ENCODE peak calls at places on chromosomes 16 and 17, in eight cellular contexts. B is dorsolateral prefrontal cortex; I is stimulated activated CD8-positive, alpha-beta memory T cell treated with anti-CD3 and anti-CD28 coated beads, Interleukin-15, amount 100 ng/mL, for 24 hours; W is HFFc6; C is activated CD8-positive, alpha-beta memory T cell treated with anti-CD3 and anti-CD28 coated beads, Interleukin-2, amount 50 U/mL, for 48 hours; T is erythroblast; O is ureter; H is naive B cell. K is an unnamed sample.

GRCh38 chr17:82862191-82862590 is 22.4 kb upstream of the ZNF750 start:
- DNase-seq in B (no peak), I (no peak), W (no peak), C (no peak), T (no peak), O (no peak), H (no peak), K (no peak)

GRCh38 chr17:47698749-47699535 is 5.0 kb downstream of the TBKBP1 start:
- DNase-seq in B (peak; percentile 70), I (peak; percentile 87), W (peak; percentile 37), C (peak; percentile 98), T (peak; percentile 72), O (peak; percentile 70), H (peak; percentile 62), K (peak; percentile 64)

GRCh38 chr16:47026947-47027346 is 53.5 kb upstream of the DNAJA2 start:
- DNase-seq in B (no peak), I (no peak), W (no peak), C (no peak), T (no peak), O (no peak), H (no peak), K (no peak)

GRCh38 chr17:80254396-80255241 is 6.0 kb upstream of the RNF213 start:
- DNase-seq in B (no peak), I (no peak), W (peak; percentile 93), C (peak; percentile 76), T (peak; percentile 93), O (peak; percentile 82), H (no peak), K (peak; percentile 87)

GRCh38 chr17:37187262-37187661 is 188.5 kb upstream of the C17orf78 start:
- DNase-seq in B (no peak), I (no peak), W (peak; percentile 69), C (no peak), T (no peak), O (no peak), H (no peak), K (no peak)

GRCh38 chr17:76267051-76267576 is 2.0 kb downstream of the UBALD2 start:
- DNase-seq in B (no peak), I (no peak), W (no peak), C (no peak), T (no peak), O (no peak), H (no peak), K (no peak)

GRCh38 chr16:84836234-84836647 is 16.5 kb downstream of the CRISPLD2 start:
- DNase-seq in B (no peak), I (no peak), W (peak; percentile 100), C (no peak), T (no peak), O (peak; percentile 87), H (no peak), K (no peak)

GRCh38 chr16:813204-813915 is 12.8 kb upstream of the GNG13 start:
- DNase-seq in B (peak; percentile 68), I (no peak), W (peak; percentile 11), C (peak; percentile 85), T (peak; percentile 41), O (no peak), H (peak; percentile 24), K (no peak)

GRCh38 chr17:491086-492014 is 138.7 kb upstream of the RPH3AL start:
- DNase-seq in B (no peak), I (no peak), W (peak; percentile 59), C (peak; percentile 65), T (no peak), O (no peak), H (peak; percentile 45), K (no peak)

GRCh38 chr17:74639704-74640142 is 16.2 kb upstream of the CD300E start:
- DNase-seq in B (no peak), I (no peak), W (no peak), C (no peak), T (no peak), O (no peak), H (peak; percentile 54), K (peak; percentile 75)

GRCh38 chr16:65888201-65888600 is 478.3 kb upstream of the CDH5 start:
- DNase-seq in B (no peak), I (no peak), W (no peak), C (no peak), T (no peak), O (no peak), H (no peak), K (no peak)

GRCh38 chr17:67109111-67109510 is 64.8 kb downstream of the CACNG1 start:
- DNase-seq in B (no peak), I (no peak), W (no peak), C (no peak), T (no peak), O (no peak), H (no peak), K (no peak)

GRCh38 chr17:19386276-19386863 is 620 bp downstream of the MFAP4 start:
- DNase-seq in B (no peak), I (no peak), W (peak; percentile 95), C (no peak), T (peak; percentile 60), O (no peak), H (no peak), K (peak; percentile 92)

GRCh38 chr17:10033449-10033848 is 128.4 kb upstream of the RCVRN start:
- DNase-seq in B (no peak), I (no peak), W (no peak), C (no peak), T (no peak), O (no peak), H (peak; percentile 59), K (no peak)

GRCh38 chr16:75121949-75122568 is 5.5 kb upstream of the LDHD start:
- DNase-seq in B (no peak), I (no peak), W (no peak), C (no peak), T (peak; percentile 36), O (no peak), H (no peak), K (no peak)

GRCh38 chr17:2828396-2829038 is 32.3 kb downstream of the RAP1GAP2 start:
- DNase-seq in B (peak; percentile 65), I (peak; percentile 76), W (peak; percentile 17), C (peak; percentile 98), T (peak; percentile 79), O (peak; percentile 69), H (peak; percentile 78), K (peak; percentile 31)

GRCh38 chr17:45977976-45978626 is 20.9 kb upstream of the STH start:
- DNase-seq in B (no peak), I (no peak), W (no peak), C (no peak), T (no peak), O (no peak), H (no peak), K (no peak)

GRCh38 chr17:15742051-15742795 is 10.1 kb downstream of the TBC1D26 start:
- DNase-seq in B (no peak), I (no peak), W (no peak), C (no peak), T (no peak), O (no peak), H (no peak), K (no peak)

GRCh38 chr17:81244358-81245023 is 5.4 kb downstream of the NDUFAF8 start:
- DNase-seq in B (no peak), I (no peak), W (no peak), C (no peak), T (no peak), O (no peak), H (no peak), K (no peak)

GRCh38 chr17:57207396-57207795 is 48.9 kb upstream of the MSI2 start:
- DNase-seq in B (no peak), I (no peak), W (no peak), C (no peak), T (no peak), O (no peak), H (no peak), K (no peak)

GRCh38 chr16:55944377-55944802 is 69.2 kb upstream of the CES5A start:
- DNase-seq in B (peak; percentile 57), I (peak; percentile 13), W (peak; percentile 13), C (peak; percentile 71), T (peak; percentile 55), O (peak; percentile 83), H (peak; percentile 18), K (peak; percentile 11)

GRCh38 chr17:17075037-17075755 is 32.9 kb downstream of the MPRIP start:
- DNase-seq in B (peak; percentile 16), I (no peak), W (peak; percentile 38), C (no peak), T (peak; percentile 27), O (no peak), H (no peak), K (no peak)

GRCh38 chr16:57591086-57591869 is 37.2 kb upstream of the ADGRG1 start:
- DNase-seq in B (peak; percentile 63), I (no peak), W (peak; percentile 77), C (peak; percentile 87), T (peak; percentile 76), O (peak; percentile 74), H (peak; percentile 39), K (peak; percentile 67)